ENCODE peak calls at places on chromosomes 4 and X, in four cellular contexts. One of them, this sample, is unnamed.

GRCh38 chrX:107683124-107683895 is 55.0 kb downstream of the PRPS1 start:
- DNase-seq in A549: no peak
- DNase-seq in HepG2: no peak
- DNase-seq in WTC11: no peak
- DNase-seq in this sample: no peak

GRCh38 chr4:169485791-169486742 is 126.3 kb downstream of the NEK1 start:
- DNase-seq in A549: peak; percentile 47
- DNase-seq in HepG2: peak; percentile 36
- DNase-seq in WTC11: no peak
- DNase-seq in this sample: peak; percentile 14

GRCh38 chr4:67886281-67886680 is 2.5 kb upstream of the TMPRSS11D start:
- DNase-seq in A549: no peak
- DNase-seq in WTC11: no peak
- DNase-seq in HepG2: no peak
- DNase-seq in this sample: no peak

GRCh38 chr4:168993724-168994510 is 16.1 kb downstream of the CBR4 start:
- DNase-seq in WTC11: no peak
- DNase-seq in HepG2: no peak
- DNase-seq in A549: no peak
- DNase-seq in this sample: no peak

GRCh38 chrX:12791253-12792228 is at the start of gene PRPS2:
- DNase-seq in A549: peak; percentile 64
- DNase-seq in WTC11: peak; percentile 71
- DNase-seq in HepG2: peak; percentile 16
- DNase-seq in this sample: peak; percentile 86

GRCh38 chr4:6928067-6928466 is 18.4 kb downstream of the TBC1D14 start:
- DNase-seq in A549: no peak
- DNase-seq in HepG2: no peak
- DNase-seq in WTC11: no peak
- DNase-seq in this sample: no peak

GRCh38 chrX:27675493-27675892 is 85.3 kb downstream of the DCAF8L2 start:
- DNase-seq in HepG2: no peak
- DNase-seq in A549: peak; percentile 17
- DNase-seq in WTC11: no peak
- DNase-seq in this sample: no peak

GRCh38 chr4:185540040-185540439 is 4.7 kb upstream of the PDLIM3 start:
- DNase-seq in HepG2: no peak
- DNase-seq in A549: no peak
- DNase-seq in WTC11: peak; percentile 18
- DNase-seq in this sample: no peak

GRCh38 chrX:107712231-107713204 is 63.1 kb downstream of the TSC22D3 start:
- DNase-seq in WTC11: no peak
- DNase-seq in A549: no peak
- DNase-seq in HepG2: no peak
- DNase-seq in this sample: no peak

GRCh38 chrX:21398424-21398823 is 24.2 kb downstream of the CNKSR2 start:
- DNase-seq in HepG2: no peak
- DNase-seq in A549: no peak
- DNase-seq in WTC11: no peak
- DNase-seq in this sample: no peak

GRCh38 chr4:73067971-73068394 is 1.5 kb downstream of the COX18 start:
- DNase-seq in A549: no peak
- DNase-seq in WTC11: no peak
- DNase-seq in HepG2: no peak
- DNase-seq in this sample: no peak

GRCh38 chrX:87525771-87526229 is 8.2 kb downstream of the KLHL4 start:
- DNase-seq in HepG2: no peak
- DNase-seq in WTC11: no peak
- DNase-seq in A549: peak; percentile 63
- DNase-seq in this sample: peak; percentile 2

GRCh38 chr4:104964387-104965175 is 182.1 kb upstream of the TET2 start:
- DNase-seq in WTC11: no peak
- DNase-seq in A549: no peak
- DNase-seq in HepG2: no peak
- DNase-seq in this sample: no peak
- TF ChIP-seq HMGXB4 in WTC11: no peak
- TF ChIP-seq HMGXB4 in A549: no peak
- TF ChIP-seq HMGXB4 in HepG2: no peak
- TF ChIP-seq HMGXB4 in this sample: no peak

GRCh38 chr4:2786152-2786671 is 6.7 kb upstream of the SH3BP2 start:
- DNase-seq in HepG2: no peak
- DNase-seq in A549: no peak
- DNase-seq in WTC11: no peak
- DNase-seq in this sample: no peak
- TF ChIP-seq HMGXB4 in HepG2: no peak
- TF ChIP-seq HMGXB4 in A549: no peak
- TF ChIP-seq HMGXB4 in WTC11: no peak
- TF ChIP-seq HMGXB4 in this sample: no peak

GRCh38 chrX:133923548-133923947 is 61.8 kb downstream of the GPC3 start:
- DNase-seq in WTC11: no peak
- DNase-seq in A549: no peak
- DNase-seq in HepG2: no peak
- DNase-seq in this sample: no peak
- TF ChIP-seq HMGXB4 in WTC11: no peak
- TF ChIP-seq HMGXB4 in A549: no peak
- TF ChIP-seq HMGXB4 in HepG2: no peak
- TF ChIP-seq HMGXB4 in this sample: no peak

DNA sequence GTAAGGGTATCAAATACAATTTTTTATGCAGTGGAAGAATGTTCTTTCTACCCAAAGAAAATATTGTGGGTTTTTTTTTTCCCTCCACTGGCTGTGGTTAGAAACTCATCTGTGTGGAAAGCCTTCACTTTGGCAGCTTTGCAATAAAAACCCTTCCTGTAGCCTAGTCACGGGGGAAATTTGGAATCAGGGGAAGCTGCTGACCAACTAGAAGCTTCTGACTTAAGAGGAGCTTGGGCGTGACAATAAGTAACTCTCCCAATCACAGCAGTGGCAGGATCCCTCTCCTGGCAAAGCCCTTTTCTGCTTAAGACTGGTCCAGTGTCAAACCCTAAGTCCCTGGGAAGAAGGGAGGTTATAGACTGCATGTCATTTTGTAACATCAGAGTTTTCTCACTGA is 87.9 kb downstream of the LRRC66 start:
- DNase-seq in HepG2: no peak
- DNase-seq in WTC11: no peak
- DNase-seq in A549: no peak
- DNase-seq in this sample: no peak
- TF ChIP-seq HMGXB4 in HepG2: no peak
- TF ChIP-seq HMGXB4 in WTC11: no peak
- TF ChIP-seq HMGXB4 in A549: no peak
- TF ChIP-seq HMGXB4 in this sample: no peak

GRCh38 chrX:67334323-67334722 is 209.5 kb upstream of the AR start:
- DNase-seq in HepG2: no peak
- DNase-seq in WTC11: no peak
- DNase-seq in A549: no peak
- DNase-seq in this sample: no peak

DNA sequence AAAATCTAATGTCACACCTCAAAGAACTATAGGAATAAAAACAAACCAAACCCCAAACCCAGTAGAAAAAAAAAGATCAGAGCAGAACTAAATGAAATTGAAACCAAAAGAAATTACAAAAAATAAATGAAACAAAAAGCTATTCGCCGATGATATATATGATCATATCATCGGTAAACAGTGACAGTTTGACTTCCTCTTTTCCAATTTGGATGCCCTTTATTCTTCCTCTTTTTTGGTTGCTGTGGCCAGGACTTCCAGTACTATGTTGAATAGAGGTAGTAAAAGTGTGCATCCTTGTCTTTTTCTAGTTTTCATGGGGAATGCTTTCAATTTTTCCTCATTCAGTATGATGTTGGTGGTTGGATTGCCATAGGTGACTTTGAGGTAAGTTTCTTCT is 215.3 kb upstream of the AR start:
- DNase-seq in HepG2: no peak
- DNase-seq in A549: no peak
- DNase-seq in WTC11: no peak
- DNase-seq in this sample: no peak
- TF ChIP-seq HMGXB4 in HepG2: no peak
- TF ChIP-seq HMGXB4 in A549: no peak
- TF ChIP-seq HMGXB4 in WTC11: no peak
- TF ChIP-seq HMGXB4 in this sample: no peak

DNA sequence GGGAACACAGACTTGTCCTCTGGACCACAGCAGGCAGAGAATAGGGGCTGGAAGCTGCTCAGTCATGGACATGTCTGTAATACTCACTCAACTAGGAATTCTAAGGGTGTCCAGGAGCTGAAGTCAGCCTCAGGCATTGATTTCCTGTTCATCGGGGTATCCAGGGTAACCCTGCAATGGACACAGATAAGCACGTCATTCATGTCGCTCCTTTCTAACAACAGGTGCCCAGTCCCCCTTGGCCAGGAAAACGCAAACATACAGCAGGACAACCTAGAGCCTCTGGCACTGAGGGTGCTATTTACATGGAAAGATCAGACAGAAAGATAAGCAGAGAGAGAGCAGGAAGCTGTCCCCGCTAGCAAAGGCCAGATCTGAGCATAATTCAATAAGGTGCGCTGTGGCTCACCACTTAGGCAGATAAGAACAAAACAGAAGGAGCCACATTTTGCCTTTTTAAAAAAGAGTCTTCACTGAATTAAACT is 21.3 kb downstream of the QDPR start:
- DNase-seq in WTC11: no peak
- DNase-seq in A549: no peak
- DNase-seq in HepG2: peak; percentile 88
- DNase-seq in this sample: no peak
- TF ChIP-seq HMGXB4 in WTC11: no peak
- TF ChIP-seq HMGXB4 in A549: no peak
- TF ChIP-seq HMGXB4 in HepG2: no peak
- TF ChIP-seq HMGXB4 in this sample: no peak

DNA sequence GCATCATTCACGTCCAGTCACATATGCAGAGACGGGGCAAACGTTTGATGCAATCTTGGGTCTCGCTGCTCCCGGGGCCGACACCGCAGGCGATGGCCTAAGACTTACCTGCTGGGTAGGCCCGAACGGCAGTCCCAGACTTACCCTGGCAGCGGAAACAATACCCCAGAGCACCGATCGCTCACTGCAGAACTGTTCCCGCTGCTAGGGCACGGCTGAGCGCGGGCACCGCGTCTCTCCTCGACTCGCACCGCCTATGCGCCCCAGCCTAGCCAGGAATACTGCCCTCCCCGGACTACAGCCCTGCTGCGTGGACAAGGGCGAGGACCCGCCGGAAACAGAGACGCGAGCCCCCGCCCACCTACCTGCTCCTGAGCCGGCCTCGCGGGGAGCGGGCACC is 86.2 kb downstream of the HPRT1 start:
- DNase-seq in WTC11: peak; percentile 13
- DNase-seq in HepG2: no peak
- DNase-seq in A549: no peak
- DNase-seq in this sample: no peak
- TF ChIP-seq HMGXB4 in WTC11: no peak
- TF ChIP-seq HMGXB4 in HepG2: no peak
- TF ChIP-seq HMGXB4 in A549: no peak
- TF ChIP-seq HMGXB4 in this sample: no peak

DNA sequence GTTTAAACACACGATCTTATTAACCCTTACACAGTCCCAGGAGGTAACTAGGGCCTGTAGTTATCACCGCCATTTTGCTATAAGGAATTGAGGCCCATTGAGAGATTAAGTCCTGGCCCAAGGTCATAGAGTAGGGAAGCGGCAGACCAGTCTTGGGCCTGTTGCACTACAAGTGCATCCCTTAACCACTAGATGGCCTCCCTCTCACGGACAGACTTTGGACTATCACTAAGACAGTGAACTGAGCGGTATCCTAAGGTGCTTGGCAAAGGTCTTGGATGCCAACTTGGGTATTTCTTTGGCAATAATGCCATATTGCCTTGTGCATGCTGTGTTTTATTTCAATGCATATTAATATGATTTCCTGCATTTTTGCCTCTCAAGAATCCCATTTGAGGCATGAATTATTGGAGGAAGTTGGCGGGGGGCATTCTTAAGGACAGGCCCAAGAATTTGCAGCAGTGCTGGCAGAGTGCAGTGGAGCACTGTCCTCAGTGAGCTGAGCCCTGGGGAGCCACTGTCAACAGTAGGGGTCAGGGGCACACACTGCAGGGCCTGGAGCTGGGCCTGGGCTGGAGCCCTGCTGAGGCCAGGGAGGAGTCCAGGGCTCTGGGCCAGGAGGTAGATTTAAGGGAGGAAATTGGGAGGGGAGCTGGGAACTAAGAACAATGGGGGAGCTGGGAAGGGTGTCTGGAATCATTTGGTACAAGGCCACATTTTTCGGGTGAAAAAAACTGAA is 147.4 kb downstream of the SMIM20 start:
- DNase-seq in HepG2: peak; percentile 6
- DNase-seq in A549: peak; percentile 56
- DNase-seq in WTC11: peak; percentile 57
- DNase-seq in this sample: peak; percentile 54
- TF ChIP-seq HMGXB4 in HepG2: no peak
- TF ChIP-seq HMGXB4 in A549: no peak
- TF ChIP-seq HMGXB4 in WTC11: no peak
- TF ChIP-seq HMGXB4 in this sample: no peak

GRCh38 chrX:119541188-119541587 is 24.0 kb downstream of the STEEP1 start:
- DNase-seq in HepG2: no peak
- DNase-seq in WTC11: no peak
- DNase-seq in A549: peak; percentile 55
- DNase-seq in this sample: no peak
- TF ChIP-seq HMGXB4 in HepG2: no peak
- TF ChIP-seq HMGXB4 in WTC11: no peak
- TF ChIP-seq HMGXB4 in A549: no peak
- TF ChIP-seq HMGXB4 in this sample: no peak

DNA sequence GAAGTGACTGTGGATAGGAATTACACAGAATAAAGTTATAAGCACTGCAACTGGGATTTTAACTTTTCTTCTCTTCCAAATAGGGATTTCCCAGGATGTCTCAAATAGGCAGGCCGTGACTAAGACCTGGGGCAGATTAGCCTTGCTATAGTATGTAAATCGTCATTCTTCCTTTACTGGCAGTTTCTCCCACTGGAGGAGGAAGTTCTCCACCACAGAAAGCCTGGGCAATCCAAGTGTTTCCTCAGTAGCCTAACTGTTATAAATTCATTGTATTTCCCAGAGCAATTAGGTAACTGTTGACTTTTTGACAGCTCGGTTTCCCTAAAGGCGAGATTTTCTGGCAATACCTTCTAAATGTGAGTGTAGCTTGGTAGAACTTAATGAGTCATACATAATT is at the start of gene TNIP3:
- DNase-seq in A549: no peak
- DNase-seq in WTC11: no peak
- DNase-seq in HepG2: no peak
- DNase-seq in this sample: no peak
- TF ChIP-seq HMGXB4 in A549: no peak
- TF ChIP-seq HMGXB4 in WTC11: no peak
- TF ChIP-seq HMGXB4 in HepG2: no peak
- TF ChIP-seq HMGXB4 in this sample: no peak